ENCODE peak calls at places on chromosomes 6 and 20, in seven cellular contexts. K is hepatocyte, S is OCI-LY7, V is ovary, E is tibial artery, B is IMR-90, W is lower lobe of right lung. U is an unnamed sample. For H3K4me1, the result is how much of the 10 kb centered on the place peaks cover.

GRCh38 chr20:41196653-41197225 is 59.4 kb downstream of the PLCG1 start:
- DNase-seq in K (no peak), B (no peak), E (no peak), S (no peak), V (no peak), W (no peak), U (no peak)

GRCh38 chr20:57432874-57433491 is 41.8 kb downstream of the RBM38 start:
- DNase-seq in B (no peak), S (peak), V (peak), W (peak), E (no peak), K (no peak), U (peak)

GRCh38 chr6:51300510-51300909 is 481.8 kb downstream of the TFAP2B start:
- DNase-seq in S (no peak), V (no peak), K (no peak), B (no peak), W (no peak), E (no peak), U (no peak)

GRCh38 chr6:43799671-43800623 is 29.9 kb downstream of the VEGFA start:
- DNase-seq in W (no peak), V (no peak), B (no peak), E (no peak), S (peak), K (no peak), U (no peak)

GRCh38 chr20:63135411-63135810 is 80.5 kb downstream of the YTHDF1 start:
- DNase-seq in S (peak), K (no peak), B (no peak), E (no peak), W (peak), V (no peak), U (no peak)

GRCh38 chr20:1907586-1907985 is 12.4 kb downstream of the SIRPA start:
- DNase-seq in E (no peak), B (peak), S (no peak), V (no peak), K (no peak), W (no peak), U (no peak)

GRCh38 chr6:48883116-48883515 is 579.9 kb downstream of the MMUT start:
- DNase-seq in B (no peak), K (no peak), S (no peak), V (no peak), E (no peak), W (no peak), U (no peak)

GRCh38 chr20:63006611-63007471 is at the start of gene BHLHE23:
- DNase-seq in S (no peak), B (no peak), W (no peak), V (no peak), E (no peak), K (peak), U (no peak)

GRCh38 chr6:79617521-79617941 is 13.6 kb upstream of the SH3BGRL2 start:
- DNase-seq in K (no peak), V (no peak), W (no peak), S (no peak), E (no peak), B (no peak), U (no peak)

GRCh38 chr6:142013286-142013685 is 119.4 kb upstream of the GJE1 start:
- DNase-seq in W (no peak), B (peak), K (no peak), V (no peak), E (no peak), S (no peak), U (no peak)

GRCh38 chr6:168582581-168582981 is 141.6 kb downstream of the SMOC2 start:
- DNase-seq in E (no peak), V (no peak), W (no peak), S (no peak), B (no peak), K (no peak), U (no peak)

GRCh38 chr6:155126727-155127439 is 131.8 kb downstream of the TIAM2 start:
- DNase-seq in E (no peak), V (no peak), K (peak), B (peak), W (no peak), S (no peak), U (no peak)

GRCh38 chr20:3927486-3928291 is 38.5 kb downstream of the PANK2 start:
- DNase-seq in B (peak), S (peak), V (no peak), K (peak), W (peak), E (no peak), U (no peak)

GRCh38 chr6:14379568-14379967 is 262.0 kb downstream of the CD83 start:
- DNase-seq in S (no peak), V (no peak), W (no peak), B (no peak), E (no peak), K (no peak), U (no peak)

GRCh38 chr6:108097882-108098281 is 23.3 kb upstream of the OSTM1 start:
- DNase-seq in V (no peak), B (no peak), S (no peak), K (no peak), E (no peak), W (no peak), U (no peak)

GRCh38 chr20:34708621-34709043 is 4.5 kb downstream of the TP53INP2 start:
- DNase-seq in S (peak), E (peak), W (peak), V (peak), B (peak), K (peak), U (peak)

GRCh38 chr6:15608406-15608805 is 54.4 kb downstream of the DTNBP1 start:
- DNase-seq in E (no peak), B (peak), K (peak), S (no peak), W (no peak), V (no peak), U (no peak)

GRCh38 chr6:151038616-151039015 is 173.1 kb downstream of the MTHFD1L start:
- DNase-seq in K (no peak), E (no peak), V (no peak), W (no peak), S (no peak), B (no peak), U (no peak)

GRCh38 chr6:21802611-21802899 is 209.0 kb downstream of the SOX4 start:
- DNase-seq in B (no peak), K (no peak), W (no peak), V (no peak), S (no peak), E (no peak), U (no peak)

GRCh38 chr6:21800330-21800729 is 206.8 kb downstream of the SOX4 start:
- DNase-seq in S (no peak), K (no peak), V (no peak), W (no peak), E (no peak), B (no peak), U (no peak)

GRCh38 chr6:21800948-21801438 is 207.4 kb downstream of the SOX4 start:
- DNase-seq in V (no peak), W (no peak), K (peak), E (no peak), S (no peak), B (peak), U (no peak)

GRCh38 chr6:21804941-21805610 is 211.5 kb downstream of the SOX4 start:
- DNase-seq in E (no peak), V (no peak), K (no peak), B (peak), W (no peak), S (no peak), U (no peak)

DNA sequence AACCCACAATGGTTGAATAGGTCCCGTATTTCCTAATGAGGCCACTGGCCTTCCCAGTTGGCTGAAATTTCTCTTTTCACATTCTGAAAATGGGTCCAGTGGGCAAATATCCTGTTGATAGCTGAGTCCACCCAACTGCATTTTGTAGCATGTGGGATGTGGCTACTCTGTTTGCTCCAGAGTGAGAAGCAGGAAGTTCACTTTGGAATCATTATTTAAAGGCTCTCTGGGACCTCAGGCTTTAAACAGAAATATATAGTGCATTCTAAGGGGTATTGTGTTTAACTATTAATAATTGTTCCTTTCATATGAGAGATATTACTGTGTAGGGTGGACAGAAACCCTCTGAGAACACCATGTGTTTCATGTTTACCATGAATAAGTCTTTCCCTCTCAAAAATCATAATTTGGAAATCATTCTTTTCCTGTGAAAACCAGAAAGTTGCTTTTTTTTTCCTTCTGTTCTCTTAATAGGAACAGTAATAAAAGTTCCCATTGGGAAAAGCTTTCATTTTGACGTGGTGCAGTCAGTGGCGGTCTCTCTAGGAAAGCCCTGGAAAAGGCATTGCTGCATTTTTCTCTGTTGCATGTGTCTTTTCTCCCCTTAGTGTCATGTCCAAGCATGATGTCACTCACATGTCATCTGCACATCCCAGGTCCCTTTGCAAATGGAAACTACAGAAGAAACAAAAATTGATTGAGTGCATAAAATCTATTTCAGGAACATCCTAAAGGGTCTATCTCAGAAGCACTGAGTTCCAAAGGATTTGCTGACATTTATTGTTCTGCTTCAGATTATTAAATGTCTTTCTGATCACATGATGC is 208.4 kb downstream of the SOX4 start:
- DNase-seq in V (no peak), S (no peak), W (no peak), K (no peak), E (no peak), B (no peak), U (no peak)
- H3K4me1 ChIP-seq in V (under half), S (under half), W (under half), K (under half), E (under half), B (under half), U (under half)

DNA sequence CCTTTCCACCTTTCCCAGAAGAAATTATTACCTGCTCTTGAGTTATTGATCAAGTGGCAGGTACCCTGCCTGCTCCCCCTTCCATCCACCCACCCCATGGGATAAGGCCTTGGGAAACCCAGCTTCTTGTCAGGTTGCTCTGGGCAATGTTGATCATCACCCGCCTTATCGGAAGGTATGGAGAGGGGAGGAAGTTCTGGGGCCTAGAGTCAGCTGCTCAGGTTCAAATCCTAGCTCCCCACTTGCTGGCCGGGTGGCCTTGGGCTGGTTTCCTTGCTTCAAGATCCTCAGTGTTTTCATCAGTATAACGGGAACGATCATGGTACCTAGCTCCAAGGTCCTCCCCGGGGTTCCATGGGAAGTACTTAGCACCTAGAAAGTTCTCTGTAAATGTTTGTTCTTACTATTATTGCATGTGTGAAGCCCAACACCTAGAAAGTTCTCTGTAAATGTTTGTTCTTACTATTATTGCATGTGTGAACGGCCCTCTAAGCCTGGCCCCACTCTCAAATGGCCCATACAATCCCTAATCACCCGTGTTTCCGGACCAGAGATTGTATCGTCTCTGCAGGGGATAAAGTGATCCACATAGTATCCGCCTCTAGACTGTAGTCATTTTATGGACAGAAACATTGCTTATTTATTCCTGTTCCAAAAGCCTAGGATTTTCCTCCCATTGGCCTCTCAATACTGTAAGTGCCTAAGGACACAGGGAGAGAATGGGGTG is 1.1 kb upstream of the PREX1 start:
- DNase-seq in E (no peak), K (no peak), S (no peak), V (no peak), B (no peak), W (no peak), U (no peak)
- H3K4me3 ChIP-seq in E (peak), K (peak), S (peak), V (no peak), B (no peak), W (peak), U (peak)

GRCh38 chr20:37777012-37777411 is 83.2 kb downstream of the CTNNBL1 start:
- DNase-seq in K (no peak), B (no peak), V (no peak), W (no peak), S (no peak), E (no peak), U (no peak)
- H3K4me1 ChIP-seq in K (under half), B (under half), V (under half), W (under half), S (under half), E (under half), U (under half)

DNA sequence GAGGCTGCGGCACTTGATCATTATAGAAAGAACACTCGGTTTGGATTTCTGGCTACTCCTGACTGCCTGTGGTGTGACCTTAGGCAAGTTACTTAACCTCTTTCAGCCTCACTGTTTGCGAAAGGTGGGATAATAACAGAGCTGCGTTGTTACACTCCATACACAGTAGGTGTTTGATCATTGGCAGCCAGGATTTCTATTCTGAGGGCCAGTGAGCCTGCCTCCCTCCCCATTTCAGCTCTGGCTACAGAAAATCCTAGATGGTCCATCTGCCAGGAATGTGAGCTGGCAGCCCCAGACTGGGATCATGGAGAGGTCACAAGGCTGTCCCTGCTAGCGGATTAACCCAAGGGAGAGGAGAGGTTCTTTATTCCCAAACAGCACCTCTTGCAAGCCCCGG is 2.7 kb downstream of the KCNB1 start:
- DNase-seq in S (no peak), B (no peak), K (no peak), W (no peak), V (no peak), E (no peak), U (no peak)
- H3K4me3 ChIP-seq in S (no peak), B (no peak), K (no peak), W (no peak), V (no peak), E (no peak), U (no peak)

GRCh38 chr6:158231551-158232444 is 63.6 kb downstream of the GTF2H5 start:
- DNase-seq in S (peak), K (peak), V (peak), E (peak), B (peak), W (peak), U (peak)

GRCh38 chr6:158232445-158233213 is 64.5 kb downstream of the GTF2H5 start:
- DNase-seq in S (peak), V (peak), E (peak), W (peak), K (peak), B (peak), U (peak)

GRCh38 chr6:158229823-158230222 is 61.7 kb downstream of the GTF2H5 start:
- DNase-seq in E (no peak), S (no peak), V (no peak), B (no peak), K (no peak), W (no peak), U (no peak)

GRCh38 chr6:158230967-158231550 is 62.9 kb downstream of the GTF2H5 start:
- DNase-seq in W (no peak), S (no peak), V (no peak), K (no peak), E (no peak), B (no peak), U (no peak)

GRCh38 chr6:158233214-158233795 is 65.2 kb downstream of the GTF2H5 start:
- DNase-seq in V (no peak), B (no peak), K (no peak), W (no peak), S (peak), E (no peak), U (no peak)
- H3K4me1 ChIP-seq in V (under half), B (under half), K (under half), W (under half), S (under half), E (under half), U (under half)

GRCh38 chr6:133891814-133892443 is 3.0 kb downstream of the TCF21 start:
- DNase-seq in K (no peak), E (no peak), B (no peak), S (no peak), V (no peak), W (no peak), U (no peak)

GRCh38 chr6:133893324-133893692 is 4.4 kb downstream of the TCF21 start:
- DNase-seq in V (no peak), K (no peak), W (no peak), B (no peak), E (no peak), S (no peak), U (no peak)

GRCh38 chr6:133889557-133890301 is 816 bp downstream of the TCF21 start:
- DNase-seq in B (peak), E (no peak), S (no peak), W (peak), K (peak), V (peak), U (no peak)

GRCh38 chr6:133892444-133893323 is 3.8 kb downstream of the TCF21 start:
- DNase-seq in B (peak), E (no peak), W (no peak), K (peak), S (no peak), V (peak), U (no peak)

DNA sequence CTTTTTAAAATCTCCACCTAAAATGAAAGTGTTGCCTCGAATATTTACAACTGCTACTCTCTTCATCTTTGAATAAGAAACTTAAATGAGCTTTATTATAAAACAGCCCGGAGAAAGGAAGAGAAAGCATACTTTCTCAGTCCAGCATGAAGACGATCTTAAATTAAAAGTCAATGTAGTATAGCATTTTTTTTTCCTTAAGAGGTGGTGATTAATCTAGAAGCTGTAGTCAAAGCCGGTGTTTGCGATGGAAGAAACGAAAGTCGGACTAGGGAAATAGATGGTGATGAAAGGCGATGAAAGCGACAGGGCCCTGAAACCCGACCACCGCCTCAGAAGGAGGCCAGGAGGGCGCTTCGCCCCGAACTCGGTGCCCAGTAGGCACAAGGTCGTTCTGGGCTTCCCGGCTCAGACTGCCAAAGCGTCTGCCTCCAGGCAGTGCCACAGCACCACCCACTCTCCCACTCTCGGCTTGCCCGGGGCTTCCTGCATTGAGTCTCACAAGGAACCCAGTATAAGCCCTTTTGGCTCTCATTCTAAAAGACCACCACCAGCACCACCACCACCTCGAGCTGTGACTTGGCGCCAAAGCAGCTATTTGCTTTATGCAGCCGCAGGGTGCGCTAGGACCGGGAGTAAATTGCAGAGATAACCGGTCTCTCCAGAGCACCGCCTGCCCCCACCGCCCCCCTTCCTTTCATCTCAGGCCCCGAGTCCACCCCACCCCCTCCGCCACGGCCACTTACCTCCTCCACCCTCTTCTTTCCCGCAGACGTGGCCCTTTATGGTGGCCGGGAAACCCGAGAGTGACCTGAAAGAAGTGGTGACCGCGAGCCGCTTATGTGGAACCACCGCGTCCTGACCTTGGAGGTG is 2.3 kb downstream of the TCF21 start:
- DNase-seq in W (peak), E (no peak), S (no peak), K (peak), B (peak), V (peak), U (peak)
- H3K4me3 ChIP-seq in W (peak), E (peak), S (no peak), K (peak), B (peak), V (peak), U (peak)

DNA sequence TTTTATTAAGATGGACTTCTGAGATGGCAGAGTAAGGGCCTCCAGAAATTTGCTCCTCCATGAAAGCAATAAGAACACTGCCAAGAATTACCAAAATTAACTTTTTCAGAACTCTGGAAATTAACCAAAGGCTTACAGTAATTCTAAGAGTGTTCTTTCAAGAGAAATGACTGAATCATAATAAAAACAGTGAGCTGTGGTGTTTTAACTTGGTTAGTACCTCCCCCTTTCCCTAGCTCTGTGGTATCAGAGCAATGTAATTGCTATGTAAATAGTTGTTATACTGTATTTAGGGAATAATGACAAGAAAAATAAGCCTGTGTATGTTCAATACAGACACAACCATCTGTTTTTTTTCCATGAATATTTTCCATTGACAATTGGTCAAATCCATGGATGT is 19.0 kb downstream of the HECA start:
- DNase-seq in V (no peak), S (no peak), B (peak), W (no peak), K (no peak), E (no peak), U (no peak)
- H3K4me1 ChIP-seq in V (under half), S (under half), B (under half), W (under half), K (half or more), E (under half), U (under half)

GRCh38 chr6:3825331-3825831 is 23.8 kb upstream of the FAM50B start:
- DNase-seq in W (peak), B (peak), E (peak), V (peak), S (no peak), K (peak), U (peak)
- H3K4me3 ChIP-seq in W (peak), B (no peak), E (peak), V (peak), S (no peak), K (no peak), U (no peak)

U was measured in left lung.